ENCODE peak calls at places on chromosome 15, in seven cellular contexts. One of them, this sample, is unnamed. For H3K4me1, the result is how much of the 10 kb centered on the place peaks cover.

GRCh38 chr15:94478763-94479162 is 247.4 kb downstream of the MCTP2 start:
- DNase-seq in neural progenitor cell: no peak
- DNase-seq in CD8-positive, alpha-beta T cell: no peak
- DNase-seq in adrenal gland: no peak
- DNase-seq in astrocyte: no peak
- DNase-seq in A549: no peak
- DNase-seq in heart right ventricle: no peak
- DNase-seq in this sample: no peak

GRCh38 chr15:97652700-97653167 is 307.8 kb upstream of the ARRDC4 start:
- DNase-seq in A549: no peak
- DNase-seq in neural progenitor cell: peak
- DNase-seq in heart right ventricle: peak
- DNase-seq in adrenal gland: no peak
- DNase-seq in CD8-positive, alpha-beta T cell: no peak
- DNase-seq in astrocyte: no peak
- DNase-seq in this sample: no peak

GRCh38 chr15:77040673-77041072 is 30.2 kb downstream of the TSPAN3 start:
- DNase-seq in adrenal gland: no peak
- DNase-seq in A549: no peak
- DNase-seq in neural progenitor cell: no peak
- DNase-seq in heart right ventricle: no peak
- DNase-seq in astrocyte: peak
- DNase-seq in CD8-positive, alpha-beta T cell: no peak
- DNase-seq in this sample: no peak

GRCh38 chr15:46343527-46343926 is 708.7 kb downstream of the SQOR start:
- DNase-seq in neural progenitor cell: peak
- DNase-seq in adrenal gland: no peak
- DNase-seq in heart right ventricle: no peak
- DNase-seq in CD8-positive, alpha-beta T cell: no peak
- DNase-seq in A549: no peak
- DNase-seq in astrocyte: no peak
- DNase-seq in this sample: no peak

GRCh38 chr15:58309993-58310928 is 121.5 kb upstream of the LIPC start:
- DNase-seq in adrenal gland: peak
- DNase-seq in astrocyte: no peak
- DNase-seq in A549: no peak
- DNase-seq in neural progenitor cell: no peak
- DNase-seq in CD8-positive, alpha-beta T cell: no peak
- DNase-seq in heart right ventricle: peak
- DNase-seq in this sample: peak

GRCh38 chr15:99474981-99475753 is 90.6 kb upstream of the MEF2A start:
- DNase-seq in neural progenitor cell: no peak
- DNase-seq in astrocyte: no peak
- DNase-seq in A549: no peak
- DNase-seq in adrenal gland: peak
- DNase-seq in CD8-positive, alpha-beta T cell: no peak
- DNase-seq in heart right ventricle: peak
- DNase-seq in this sample: peak

GRCh38 chr15:89088605-89089315 is 504 bp downstream of the ABHD2 start:
- DNase-seq in A549: no peak
- DNase-seq in heart right ventricle: peak
- DNase-seq in astrocyte: no peak
- DNase-seq in adrenal gland: peak
- DNase-seq in neural progenitor cell: peak
- DNase-seq in CD8-positive, alpha-beta T cell: no peak
- DNase-seq in this sample: peak

GRCh38 chr15:81024265-81024875 is 23.6 kb downstream of the TLNRD1 start:
- DNase-seq in neural progenitor cell: no peak
- DNase-seq in adrenal gland: no peak
- DNase-seq in CD8-positive, alpha-beta T cell: no peak
- DNase-seq in A549: no peak
- DNase-seq in astrocyte: no peak
- DNase-seq in heart right ventricle: no peak
- DNase-seq in this sample: no peak

GRCh38 chr15:73982251-73982962 is 9.7 kb downstream of the STOML1 start:
- DNase-seq in astrocyte: peak
- DNase-seq in neural progenitor cell: no peak
- DNase-seq in adrenal gland: peak
- DNase-seq in CD8-positive, alpha-beta T cell: no peak
- DNase-seq in heart right ventricle: peak
- DNase-seq in A549: no peak
- DNase-seq in this sample: peak
- H3K4me1 ChIP-seq in astrocyte: under half
- H3K4me1 ChIP-seq in neural progenitor cell: under half
- H3K4me1 ChIP-seq in adrenal gland: under half
- H3K4me1 ChIP-seq in CD8-positive, alpha-beta T cell: under half
- H3K4me1 ChIP-seq in heart right ventricle: half or more
- H3K4me1 ChIP-seq in A549: under half
- H3K4me1 ChIP-seq in this sample: half or more

GRCh38 chr15:42577514-42578031 is 2.2 kb downstream of the STARD9 start:
- DNase-seq in astrocyte: peak
- DNase-seq in A549: no peak
- DNase-seq in heart right ventricle: no peak
- DNase-seq in neural progenitor cell: no peak
- DNase-seq in CD8-positive, alpha-beta T cell: no peak
- DNase-seq in adrenal gland: no peak
- DNase-seq in this sample: no peak

GRCh38 chr15:42582569-42583235 is 7.3 kb downstream of the STARD9 start:
- DNase-seq in heart right ventricle: no peak
- DNase-seq in A549: no peak
- DNase-seq in CD8-positive, alpha-beta T cell: no peak
- DNase-seq in adrenal gland: peak
- DNase-seq in neural progenitor cell: no peak
- DNase-seq in astrocyte: no peak
- DNase-seq in this sample: no peak

GRCh38 chr15:42584031-42584765 is 8.8 kb downstream of the STARD9 start:
- DNase-seq in CD8-positive, alpha-beta T cell: no peak
- DNase-seq in heart right ventricle: no peak
- DNase-seq in A549: no peak
- DNase-seq in astrocyte: peak
- DNase-seq in neural progenitor cell: peak
- DNase-seq in adrenal gland: no peak
- DNase-seq in this sample: no peak

GRCh38 chr15:42578984-42579537 is 3.7 kb downstream of the STARD9 start:
- DNase-seq in adrenal gland: no peak
- DNase-seq in CD8-positive, alpha-beta T cell: no peak
- DNase-seq in A549: no peak
- DNase-seq in heart right ventricle: no peak
- DNase-seq in neural progenitor cell: no peak
- DNase-seq in astrocyte: no peak
- DNase-seq in this sample: no peak

DNA sequence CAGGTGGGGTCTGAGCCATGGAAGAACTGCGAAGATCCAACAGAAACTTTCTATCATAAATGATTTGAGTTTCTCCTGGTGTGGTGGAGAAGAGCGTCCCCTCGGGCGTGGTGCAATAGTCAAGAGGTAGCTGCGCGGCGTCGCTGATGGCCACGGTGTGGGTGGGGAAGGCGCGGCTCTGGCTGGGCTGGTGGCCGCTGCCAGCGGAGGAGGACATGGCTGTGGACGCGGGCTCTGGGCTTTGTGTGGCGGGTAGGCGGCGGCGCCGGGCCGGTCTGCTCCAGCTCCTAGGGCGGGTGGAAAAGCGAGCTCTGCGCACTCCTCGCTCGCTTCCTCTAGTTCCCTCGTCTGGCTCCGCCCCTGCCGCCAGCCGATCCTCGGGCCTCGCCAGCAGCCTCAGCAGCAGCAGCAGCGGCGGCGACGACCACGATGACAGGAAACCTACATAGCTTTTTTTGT is 5.9 kb downstream of the STARD9 start:
- DNase-seq in heart right ventricle: peak
- DNase-seq in CD8-positive, alpha-beta T cell: peak
- DNase-seq in A549: peak
- DNase-seq in astrocyte: peak
- DNase-seq in neural progenitor cell: peak
- DNase-seq in adrenal gland: peak
- DNase-seq in this sample: peak
- H3K27ac ChIP-seq in heart right ventricle: peak
- H3K27ac ChIP-seq in CD8-positive, alpha-beta T cell: peak
- H3K27ac ChIP-seq in A549: peak
- H3K27ac ChIP-seq in astrocyte: no peak
- H3K27ac ChIP-seq in neural progenitor cell: no peak
- H3K27ac ChIP-seq in adrenal gland: no peak
- H3K27ac ChIP-seq in this sample: peak

GRCh38 chr15:100651253-100651652 is 48.9 kb downstream of the ASB7 start:
- DNase-seq in neural progenitor cell: no peak
- DNase-seq in heart right ventricle: no peak
- DNase-seq in CD8-positive, alpha-beta T cell: no peak
- DNase-seq in A549: peak
- DNase-seq in adrenal gland: no peak
- DNase-seq in astrocyte: no peak
- DNase-seq in this sample: no peak

GRCh38 chr15:100653608-100654007 is 51.2 kb downstream of the ASB7 start:
- DNase-seq in heart right ventricle: no peak
- DNase-seq in CD8-positive, alpha-beta T cell: no peak
- DNase-seq in neural progenitor cell: no peak
- DNase-seq in A549: no peak
- DNase-seq in adrenal gland: no peak
- DNase-seq in astrocyte: no peak
- DNase-seq in this sample: no peak

GRCh38 chr15:100650685-100651084 is 48.3 kb downstream of the ASB7 start:
- DNase-seq in adrenal gland: no peak
- DNase-seq in A549: peak
- DNase-seq in CD8-positive, alpha-beta T cell: no peak
- DNase-seq in astrocyte: no peak
- DNase-seq in neural progenitor cell: no peak
- DNase-seq in heart right ventricle: no peak
- DNase-seq in this sample: no peak
- TF ChIP-seq CTCF in adrenal gland: no peak
- TF ChIP-seq CTCF in A549: peak
- TF ChIP-seq CTCF in CD8-positive, alpha-beta T cell: no peak
- TF ChIP-seq CTCF in astrocyte: no peak
- TF ChIP-seq CTCF in neural progenitor cell: peak
- TF ChIP-seq CTCF in heart right ventricle: no peak
- TF ChIP-seq CTCF in this sample: no peak

DNA sequence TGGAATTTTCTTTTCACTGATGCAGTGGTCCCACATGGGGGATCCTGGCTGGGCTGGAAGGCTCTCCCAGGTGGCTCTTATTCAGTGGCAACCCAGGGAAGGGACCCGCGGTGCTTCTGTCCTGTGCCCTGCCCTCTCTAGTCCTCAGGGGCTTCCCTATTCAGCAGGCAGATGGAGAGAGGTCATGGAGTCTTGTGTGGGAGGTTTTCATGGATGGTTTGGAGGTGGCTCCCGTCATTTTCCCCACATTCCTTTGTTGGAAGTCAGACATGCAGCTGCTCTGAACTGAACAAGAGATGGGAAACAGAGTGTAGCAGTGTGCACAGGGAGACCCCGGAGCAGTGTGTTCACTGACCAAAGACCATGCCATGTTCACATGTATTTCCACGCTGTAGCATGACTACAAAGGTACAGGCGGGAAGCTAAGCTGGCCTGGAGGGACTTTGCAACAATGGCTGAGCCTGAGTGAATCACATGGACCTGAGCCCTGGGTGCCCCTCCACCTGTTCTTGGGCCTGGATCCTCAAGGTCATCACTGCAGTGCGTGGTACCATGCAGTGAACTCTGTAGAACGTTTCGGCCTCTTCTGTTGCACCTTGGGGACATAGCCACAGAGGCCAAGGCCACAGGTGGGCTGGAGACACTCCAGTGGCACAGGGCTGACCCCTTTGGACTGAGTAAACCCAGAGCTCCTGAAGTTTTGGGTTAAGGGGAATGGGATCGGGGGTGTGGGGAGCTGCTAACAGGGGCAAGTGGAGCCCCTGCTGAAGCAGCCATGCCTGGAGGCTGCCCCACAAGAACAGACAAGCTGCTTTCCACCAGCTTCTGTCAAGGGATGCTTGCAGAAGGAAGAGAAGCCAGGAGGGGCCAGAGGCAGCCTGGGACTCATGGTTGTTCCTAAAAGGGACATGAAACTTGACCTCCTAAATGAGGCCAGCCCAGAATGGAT is 123.0 kb downstream of the ASB7 start:
- DNase-seq in heart right ventricle: no peak
- DNase-seq in neural progenitor cell: no peak
- DNase-seq in adrenal gland: no peak
- DNase-seq in A549: no peak
- DNase-seq in CD8-positive, alpha-beta T cell: no peak
- DNase-seq in astrocyte: peak
- DNase-seq in this sample: no peak
- H3K4me1 ChIP-seq in heart right ventricle: under half
- H3K4me1 ChIP-seq in neural progenitor cell: under half
- H3K4me1 ChIP-seq in adrenal gland: under half
- H3K4me1 ChIP-seq in A549: under half
- H3K4me1 ChIP-seq in CD8-positive, alpha-beta T cell: under half
- H3K4me1 ChIP-seq in astrocyte: half or more
- H3K4me1 ChIP-seq in this sample: under half

GRCh38 chr15:68814596-68814995 is 6.1 kb downstream of the ANP32A start:
- DNase-seq in CD8-positive, alpha-beta T cell: no peak
- DNase-seq in A549: no peak
- DNase-seq in adrenal gland: no peak
- DNase-seq in heart right ventricle: no peak
- DNase-seq in neural progenitor cell: no peak
- DNase-seq in astrocyte: no peak
- DNase-seq in this sample: no peak

GRCh38 chr15:68817304-68818087 is 3.2 kb downstream of the ANP32A start:
- DNase-seq in astrocyte: peak
- DNase-seq in neural progenitor cell: peak
- DNase-seq in heart right ventricle: peak
- DNase-seq in A549: peak
- DNase-seq in CD8-positive, alpha-beta T cell: peak
- DNase-seq in adrenal gland: peak
- DNase-seq in this sample: peak

GRCh38 chr15:68816158-68816557 is 4.5 kb downstream of the ANP32A start:
- DNase-seq in neural progenitor cell: no peak
- DNase-seq in astrocyte: no peak
- DNase-seq in CD8-positive, alpha-beta T cell: no peak
- DNase-seq in heart right ventricle: no peak
- DNase-seq in adrenal gland: no peak
- DNase-seq in A549: no peak
- DNase-seq in this sample: no peak

GRCh38 chr15:68816795-68817303 is 3.8 kb downstream of the ANP32A start:
- DNase-seq in astrocyte: no peak
- DNase-seq in heart right ventricle: no peak
- DNase-seq in A549: peak
- DNase-seq in neural progenitor cell: no peak
- DNase-seq in adrenal gland: no peak
- DNase-seq in CD8-positive, alpha-beta T cell: no peak
- DNase-seq in this sample: no peak

DNA sequence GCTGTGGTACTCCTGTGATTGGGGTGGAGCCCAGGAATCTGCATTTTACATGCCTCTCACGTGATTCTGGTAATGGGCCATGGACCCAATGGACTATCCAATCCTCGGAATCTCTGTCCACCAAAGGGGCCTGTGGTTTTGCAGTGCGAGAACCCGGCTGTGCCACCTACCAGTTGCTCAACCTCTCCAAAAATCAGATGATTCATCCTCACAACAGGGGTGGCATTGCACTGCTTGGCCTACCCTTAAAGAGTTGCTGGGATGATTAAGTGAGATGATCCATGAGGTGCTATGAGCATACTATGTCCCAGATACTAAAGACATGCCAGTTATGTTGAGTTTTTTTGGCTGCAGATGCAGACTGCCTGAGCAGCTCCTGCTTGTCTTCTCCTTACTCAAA is 5.1 kb downstream of the ANP32A start:
- DNase-seq in neural progenitor cell: no peak
- DNase-seq in heart right ventricle: no peak
- DNase-seq in adrenal gland: no peak
- DNase-seq in astrocyte: no peak
- DNase-seq in CD8-positive, alpha-beta T cell: no peak
- DNase-seq in A549: no peak
- DNase-seq in this sample: no peak
- H3K27ac ChIP-seq in neural progenitor cell: no peak
- H3K27ac ChIP-seq in heart right ventricle: peak
- H3K27ac ChIP-seq in adrenal gland: no peak
- H3K27ac ChIP-seq in astrocyte: no peak
- H3K27ac ChIP-seq in CD8-positive, alpha-beta T cell: no peak
- H3K27ac ChIP-seq in A549: peak
- H3K27ac ChIP-seq in this sample: peak